ENCODE peak calls at places on chromosomes 11 and 22, in six cellular contexts. N is HFFc6; L is mesenchymal stem cell; Y is coronary artery; V is central memory CD4-positive, alpha-beta T cell; U is GM12865. I is an unnamed sample.

GRCh38 chr22:32814289-32814865 is 12.9 kb downstream of the TIMP3 start:
- DNase-seq in Y (no peak), N (no peak), U (no peak), L (no peak), V (no peak), I (no peak)

GRCh38 chr11:57305523-57305922 is 19.2 kb downstream of the TNKS1BP1 start:
- DNase-seq in N (no peak), U (no peak), Y (no peak), L (no peak), V (no peak), I (no peak)

GRCh38 chr11:76184551-76184993 is 21.7 kb downstream of the WNT11 start:
- DNase-seq in Y (no peak), L (peak), N (peak), U (no peak), V (no peak), I (peak)

GRCh38 chr11:64334764-64335741 is 5.0 kb upstream of the CCDC88B start:
- DNase-seq in Y (no peak), U (peak), L (peak), V (no peak), N (peak), I (peak)

GRCh38 chr22:30397656-30398635 is 1.1 kb downstream of the SEC14L2 start:
- DNase-seq in L (peak), Y (no peak), N (no peak), V (no peak), U (no peak), I (no peak)

GRCh38 chr11:74702383-74703007 is 28.7 kb downstream of the CHRDL2 start:
- DNase-seq in Y (no peak), L (peak), U (peak), N (peak), V (peak), I (peak)

GRCh38 chr11:38226684-38227083 is 1628.6 kb upstream of the RAG2 start:
- DNase-seq in N (no peak), V (no peak), L (no peak), Y (no peak), U (no peak), I (no peak)

GRCh38 chr11:134545521-134545920 is 133.5 kb upstream of the B3GAT1 start:
- DNase-seq in Y (peak), U (no peak), N (no peak), V (no peak), L (no peak), I (no peak)

GRCh38 chr11:67606150-67606476 is 623 bp upstream of the NDUFV1 start:
- DNase-seq in U (no peak), Y (peak), L (no peak), V (no peak), N (no peak), I (peak)

GRCh38 chr11:47766363-47767227 is 546 bp downstream of the FNBP4 start:
- DNase-seq in Y (peak), U (peak), L (peak), V (peak), N (peak), I (peak)

GRCh38 chr11:84714316-84714780 is 912.8 kb downstream of the DLG2 start:
- DNase-seq in Y (no peak), N (no peak), U (peak), L (peak), V (no peak), I (peak)

GRCh38 chr11:117384045-117384444 is 56.4 kb downstream of the CEP164 start:
- DNase-seq in L (peak), N (peak), Y (no peak), V (no peak), U (no peak), I (peak)

GRCh38 chr11:96271777-96272176 is 71.2 kb downstream of the MAML2 start:
- DNase-seq in N (no peak), U (no peak), V (no peak), Y (no peak), L (no peak), I (no peak)

GRCh38 chr11:129252621-129253020 is 60.5 kb upstream of the ARHGAP32 start:
- DNase-seq in Y (no peak), L (no peak), U (no peak), V (no peak), N (no peak), I (no peak)